ENCODE peak calls at places on chromosomes 7 and 10, in eight cellular contexts. B, L, G, X, K, N, E and Q are unnamed samples.

GRCh38 chr10:79116801-79117723 is 48.3 kb downstream of the ZMIZ1 start:
- DNase-seq in B (no peak), L (peak; percentile 55), G (peak; percentile 16), X (peak; percentile 63), K (no peak), N (no peak), E (no peak), Q (no peak)

GRCh38 chr7:134016942-134017303 is 110.2 kb upstream of the LRGUK start:
- DNase-seq in B (no peak), L (no peak), G (no peak), X (no peak), K (no peak), N (no peak), E (no peak), Q (no peak)

GRCh38 chr7:140537750-140538482 is 58.6 kb upstream of the MKRN1 start:
- DNase-seq in B (no peak), L (no peak), G (no peak), X (no peak), K (no peak), N (no peak), E (no peak), Q (no peak)

GRCh38 chr10:73590881-73591577 is at the start of gene USP54:
- DNase-seq in B (no peak), L (no peak), G (no peak), X (peak; percentile 5), K (no peak), N (peak; percentile 40), E (peak; percentile 98), Q (no peak)

GRCh38 chr10:125154529-125154928 is 5.8 kb downstream of the CTBP2 start:
- DNase-seq in B (no peak), L (no peak), G (no peak), X (no peak), K (no peak), N (no peak), E (no peak), Q (no peak)

GRCh38 chr10:114181971-114182370 is 2.8 kb downstream of the TDRD1 start:
- DNase-seq in B (no peak), L (no peak), G (no peak), X (no peak), K (no peak), N (no peak), E (no peak), Q (no peak)

GRCh38 chr10:10811562-10811961 is 206.1 kb upstream of the CELF2 start:
- DNase-seq in B (no peak), L (no peak), G (no peak), X (no peak), K (no peak), N (peak; percentile 86), E (peak; percentile 84), Q (no peak)

GRCh38 chr7:100623951-100624824 is 11.8 kb downstream of the MOSPD3 start:
- DNase-seq in B (no peak), L (no peak), G (no peak), X (no peak), K (no peak), N (no peak), E (no peak), Q (no peak)

GRCh38 chr10:86449926-86450558 is 71.5 kb downstream of the WAPL start:
- DNase-seq in B (no peak), L (no peak), G (no peak), X (no peak), K (no peak), N (no peak), E (no peak), Q (no peak)

GRCh38 chr7:17495655-17496396 is 197.4 kb downstream of the AHR start:
- DNase-seq in B (no peak), L (no peak), G (no peak), X (peak; percentile 57), K (no peak), N (no peak), E (peak; percentile 19), Q (no peak)

GRCh38 chr7:151281686-151282085 is 33.2 kb upstream of the SMARCD3 start:
- DNase-seq in B (no peak), L (no peak), G (no peak), X (no peak), K (no peak), N (no peak), E (no peak), Q (no peak)

GRCh38 chr10:132911712-132912097 is 30.7 kb downstream of the CFAP46 start:
- DNase-seq in B (no peak), L (no peak), G (no peak), X (no peak), K (no peak), N (no peak), E (no peak), Q (no peak)

GRCh38 chr10:126646101-126646500 is 24.4 kb downstream of the C10orf90 start:
- DNase-seq in B (peak; percentile 46), L (no peak), G (no peak), X (no peak), K (no peak), N (peak; percentile 46), E (no peak), Q (no peak)

GRCh38 chr7:142964502-142965246 is 2.5 kb upstream of the KEL start:
- DNase-seq in B (no peak), L (no peak), G (no peak), X (no peak), K (no peak), N (no peak), E (peak; percentile 27), Q (no peak)

GRCh38 chr10:29807407-29807806 is 172.6 kb upstream of the SVIL start:
- DNase-seq in B (no peak), L (no peak), G (no peak), X (no peak), K (no peak), N (peak; percentile 88), E (peak; percentile 34), Q (no peak)

GRCh38 chr7:20329389-20330175 is 1.1 kb upstream of the ITGB8 start:
- DNase-seq in B (no peak), L (peak; percentile 62), G (peak; percentile 85), X (peak; percentile 76), K (no peak), N (peak; percentile 65), E (peak; percentile 64), Q (peak; percentile 77)